ENCODE peak calls at places on chromosomes 3 and 15, in nine cellular contexts. T, B, M, J, D, U, N, P and R are unnamed samples.
A peak's percentile ranks its signal among the peaks of the same experiment; 100 is the strongest.

GRCh38 chr3:123520656-123521055 is 64.2 kb downstream of the HACD2 start:
- DNase-seq in T (no peak), B (no peak), M (no peak), J (no peak), D (no peak), U (no peak), N (no peak), P (no peak), R (no peak)

GRCh38 chr3:122680381-122681293 is at the start of gene PARP14:
- DNase-seq in T (no peak), B (no peak), M (no peak), J (peak; percentile 89), D (peak; percentile 77), U (no peak), N (peak; percentile 82), P (peak; percentile 55), R (peak; percentile 93)

GRCh38 chr3:169496402-169496801 is 167.1 kb downstream of the MECOM start:
- DNase-seq in T (no peak), B (no peak), M (no peak), J (no peak), D (peak; percentile 87), U (no peak), N (no peak), P (no peak), R (no peak)

GRCh38 chr15:59170295-59170881 is 36.3 kb upstream of the LDHAL6B start:
- DNase-seq in T (no peak), B (no peak), M (no peak), J (peak; percentile 29), D (peak; percentile 63), U (peak; percentile 26), N (peak; percentile 37), P (peak; percentile 16), R (peak; percentile 79)

GRCh38 chr15:41730543-41730942 is 43.7 kb upstream of the MAPKBP1 start:
- DNase-seq in T (no peak), B (no peak), M (peak; percentile 45), J (no peak), D (no peak), U (no peak), N (no peak), P (no peak), R (no peak)

GRCh38 chr3:56858331-56858730 is 56.6 kb upstream of the ARHGEF3 start:
- DNase-seq in T (no peak), B (no peak), M (no peak), J (no peak), D (no peak), U (no peak), N (no peak), P (peak; percentile 25), R (no peak)

GRCh38 chr3:45082139-45082538 is 56.0 kb downstream of the CLEC3B start:
- DNase-seq in T (no peak), B (no peak), M (no peak), J (no peak), D (peak; percentile 38), U (no peak), N (no peak), P (no peak), R (no peak)

GRCh38 chr15:40146037-40146436 is 14.8 kb upstream of the BUB1B start:
- DNase-seq in T (no peak), B (no peak), M (no peak), J (no peak), D (no peak), U (no peak), N (no peak), P (no peak), R (no peak)

GRCh38 chr3:30576946-30577345 is 29.5 kb upstream of the TGFBR2 start:
- DNase-seq in T (no peak), B (no peak), M (no peak), J (no peak), D (no peak), U (no peak), N (no peak), P (no peak), R (no peak)

GRCh38 chr3:58336135-58336882 is 3.6 kb downstream of the PXK start:
- DNase-seq in T (no peak), B (no peak), M (no peak), J (no peak), D (no peak), U (no peak), N (no peak), P (no peak), R (no peak)

GRCh38 chr15:78778422-78778821 is 32.8 kb downstream of the ADAMTS7 start:
- DNase-seq in T (no peak), B (no peak), M (no peak), J (no peak), D (no peak), U (no peak), N (no peak), P (no peak), R (peak; percentile 61)

GRCh38 chr15:29162411-29162810 is 107.2 kb downstream of the NSMCE3 start:
- DNase-seq in T (no peak), B (no peak), M (no peak), J (no peak), D (no peak), U (no peak), N (no peak), P (no peak), R (no peak)

GRCh38 chr3:70982700-70983140 is 600.8 kb downstream of the FOXP1 start:
- DNase-seq in T (no peak), B (peak; percentile 38), M (no peak), J (peak; percentile 54), D (peak; percentile 97), U (no peak), N (no peak), P (no peak), R (no peak)

GRCh38 chr15:38610748-38611147 is 46.1 kb upstream of the RASGRP1 start:
- DNase-seq in T (no peak), B (no peak), M (no peak), J (no peak), D (no peak), U (no peak), N (no peak), P (no peak), R (no peak)

GRCh38 chr3:98513736-98514135 is 9.0 kb downstream of the CLDND1 start:
- DNase-seq in T (no peak), B (no peak), M (no peak), J (no peak), D (no peak), U (no peak), N (no peak), P (no peak), R (no peak)

GRCh38 chr3:98508582-98508981 is 11.1 kb downstream of the OR5K2 start:
- DNase-seq in T (no peak), B (no peak), M (no peak), J (no peak), D (no peak), U (no peak), N (no peak), P (no peak), R (no peak)

GRCh38 chr3:98514948-98515347 is 7.8 kb downstream of the CLDND1 start:
- DNase-seq in T (no peak), B (no peak), M (no peak), J (no peak), D (no peak), U (no peak), N (no peak), P (no peak), R (no peak)

GRCh38 chr3:98512576-98512975 is 10.1 kb downstream of the CLDND1 start:
- DNase-seq in T (no peak), B (no peak), M (no peak), J (no peak), D (no peak), U (no peak), N (no peak), P (no peak), R (no peak)

DNA sequence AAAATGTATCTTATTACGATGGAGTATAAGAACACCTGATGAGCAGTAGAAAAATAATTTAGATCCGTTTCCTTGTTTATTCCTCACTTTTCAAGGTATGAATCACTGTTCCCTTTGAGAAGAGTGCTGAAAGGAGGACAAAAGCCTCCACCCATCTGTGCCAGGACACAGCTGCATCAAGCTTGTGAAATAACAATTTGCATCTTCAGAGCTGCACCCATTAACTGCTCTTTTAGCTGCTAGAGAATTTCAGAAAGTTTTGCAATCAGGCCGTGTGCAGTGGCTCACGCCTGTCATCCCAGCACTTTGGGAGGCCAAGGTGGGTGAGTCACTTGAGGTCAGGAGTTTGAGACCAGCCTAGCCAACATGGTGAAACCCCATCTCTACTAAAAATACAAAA is 9.6 kb downstream of the CLDND1 start:
- DNase-seq in T (no peak), B (no peak), M (peak; percentile 80), J (no peak), D (no peak), U (no peak), N (no peak), P (no peak), R (no peak)
- TF ChIP-seq POLR2AphosphoS5 in T (no peak), B (no peak), M (peak; percentile 61), J (no peak), D (no peak), U (no peak), N (no peak), P (no peak), R (no peak)

GRCh38 chr15:67148196-67148701 is 82.8 kb downstream of the SMAD3 start:
- DNase-seq in T (no peak), B (no peak), M (peak; percentile 47), J (no peak), D (peak; percentile 71), U (no peak), N (no peak), P (peak; percentile 45), R (no peak)

GRCh38 chr15:67145710-67146109 is 80.3 kb downstream of the SMAD3 start:
- DNase-seq in T (no peak), B (no peak), M (no peak), J (no peak), D (no peak), U (no peak), N (no peak), P (no peak), R (no peak)

GRCh38 chr15:67146875-67147381 is 81.5 kb downstream of the SMAD3 start:
- DNase-seq in T (no peak), B (no peak), M (no peak), J (peak; percentile 55), D (peak; percentile 94), U (no peak), N (peak; percentile 82), P (peak; percentile 97), R (no peak)

GRCh38 chr15:67146214-67146613 is 80.8 kb downstream of the SMAD3 start:
- DNase-seq in T (no peak), B (no peak), M (no peak), J (no peak), D (peak; percentile 78), U (no peak), N (peak; percentile 63), P (peak; percentile 68), R (no peak)

GRCh38 chr15:67147410-67147949 is 82.1 kb downstream of the SMAD3 start:
- DNase-seq in T (no peak), B (no peak), M (no peak), J (no peak), D (no peak), U (no peak), N (no peak), P (no peak), R (no peak)
- H3K4me3 ChIP-seq in T (no peak overlapping the region), B (no peak overlapping the region), M (no peak overlapping the region), J (no peak overlapping the region), D (no peak overlapping the region), U (no peak overlapping the region), N (no peak overlapping the region), P (no peak overlapping the region), R (no peak overlapping the region)

GRCh38 chr3:184524981-184525336 is 36.6 kb upstream of the EPHB3 start:
- DNase-seq in T (no peak), B (no peak), M (no peak), J (peak; percentile 66), D (no peak), U (no peak), N (no peak), P (no peak), R (no peak)
- TF ChIP-seq POLR2AphosphoS5 in T (no peak), B (no peak), M (no peak), J (no peak), D (no peak), U (no peak), N (no peak), P (no peak), R (no peak)

GRCh38 chr3:64114651-64115050 is 91.4 kb upstream of the PSMD6 start:
- DNase-seq in T (no peak), B (no peak), M (no peak), J (no peak), D (no peak), U (no peak), N (no peak), P (no peak), R (no peak)
- H3K4me3 ChIP-seq in T (no peak overlapping the region), B (no peak overlapping the region), M (no peak overlapping the region), J (no peak overlapping the region), D (no peak overlapping the region), U (no peak overlapping the region), N (no peak overlapping the region), P (no peak overlapping the region), R (no peak overlapping the region)